ENCODE peak calls at places on chromosomes 11 and 22, in nine cellular contexts. K is HepG2; G is lower lobe of right lung; R is testis; E is neural progenitor cell; S is PC-3; X is pancreas; I is astrocyte; H is CD8-positive, alpha-beta T cell. D is an unnamed sample.

GRCh38 chr22:35317680-35318290 is 18.1 kb downstream of the TOM1 start:
- DNase-seq in K (no peak), G (no peak), R (no peak), E (no peak), S (no peak), X (no peak), I (no peak), H (no peak), D (no peak)

GRCh38 chr22:23700706-23701105 is 9.9 kb downstream of the RGL4 start:
- DNase-seq in K (peak), G (no peak), R (peak), E (no peak), S (no peak), X (no peak), I (peak), H (no peak), D (no peak)

GRCh38 chr11:76237914-76238313 is 31.6 kb upstream of the WNT11 start:
- DNase-seq in K (peak), G (no peak), R (no peak), E (peak), S (peak), X (no peak), I (no peak), H (no peak), D (no peak)

GRCh38 chr22:23007823-23008222 is 62.5 kb upstream of the GNAZ start:
- DNase-seq in K (no peak), G (no peak), R (no peak), E (no peak), S (no peak), X (no peak), I (no peak), H (no peak), D (no peak)

GRCh38 chr11:6315811-6316425 is 4.4 kb downstream of the CAVIN3 start:
- DNase-seq in K (peak), G (peak), R (peak), E (peak), S (peak), X (peak), I (peak), H (peak), D (no peak)

GRCh38 chr11:86678823-86679222 is 6.4 kb upstream of the ME3 start:
- DNase-seq in K (no peak), G (no peak), R (no peak), E (peak), S (no peak), X (no peak), I (peak), H (no peak), D (no peak)

GRCh38 chr11:36478700-36479329 is 31.3 kb downstream of the TRAF6 start:
- DNase-seq in K (peak), G (no peak), R (peak), E (peak), S (peak), X (no peak), I (no peak), H (peak), D (no peak)

GRCh38 chr11:132718711-132719641 is 813.3 kb downstream of the OPCML start:
- DNase-seq in K (no peak), G (no peak), R (peak), E (no peak), S (no peak), X (no peak), I (peak), H (peak), D (no peak)

GRCh38 chr11:132540586-132540985 is 991.7 kb downstream of the OPCML start:
- DNase-seq in K (no peak), G (no peak), R (no peak), E (no peak), S (no peak), X (no peak), I (peak), H (no peak), D (no peak)

GRCh38 chr22:41030891-41031290 is 61.5 kb upstream of the EP300 start:
- DNase-seq in K (no peak), G (no peak), R (no peak), E (no peak), S (no peak), X (no peak), I (peak), H (no peak), D (no peak)

GRCh38 chr22:25765801-25766200 is 23.8 kb downstream of the MYO18B start:
- DNase-seq in K (no peak), G (no peak), R (no peak), E (no peak), S (no peak), X (no peak), I (no peak), H (no peak), D (no peak)
- TF ChIP-seq CTCF in K (no peak), G (no peak), R (no peak), E (no peak), S (no peak), X (no peak), I (no peak), H (no peak), D (no peak)

GRCh38 chr11:125423247-125423849 is 72.7 kb downstream of the FEZ1 start:
- DNase-seq in K (peak), G (no peak), R (no peak), E (no peak), S (peak), X (no peak), I (no peak), H (no peak), D (no peak)
- TF ChIP-seq CTCF in K (peak), G (peak), R (no peak), E (peak), S (peak), X (no peak), I (peak), H (no peak), D (peak)

DNA sequence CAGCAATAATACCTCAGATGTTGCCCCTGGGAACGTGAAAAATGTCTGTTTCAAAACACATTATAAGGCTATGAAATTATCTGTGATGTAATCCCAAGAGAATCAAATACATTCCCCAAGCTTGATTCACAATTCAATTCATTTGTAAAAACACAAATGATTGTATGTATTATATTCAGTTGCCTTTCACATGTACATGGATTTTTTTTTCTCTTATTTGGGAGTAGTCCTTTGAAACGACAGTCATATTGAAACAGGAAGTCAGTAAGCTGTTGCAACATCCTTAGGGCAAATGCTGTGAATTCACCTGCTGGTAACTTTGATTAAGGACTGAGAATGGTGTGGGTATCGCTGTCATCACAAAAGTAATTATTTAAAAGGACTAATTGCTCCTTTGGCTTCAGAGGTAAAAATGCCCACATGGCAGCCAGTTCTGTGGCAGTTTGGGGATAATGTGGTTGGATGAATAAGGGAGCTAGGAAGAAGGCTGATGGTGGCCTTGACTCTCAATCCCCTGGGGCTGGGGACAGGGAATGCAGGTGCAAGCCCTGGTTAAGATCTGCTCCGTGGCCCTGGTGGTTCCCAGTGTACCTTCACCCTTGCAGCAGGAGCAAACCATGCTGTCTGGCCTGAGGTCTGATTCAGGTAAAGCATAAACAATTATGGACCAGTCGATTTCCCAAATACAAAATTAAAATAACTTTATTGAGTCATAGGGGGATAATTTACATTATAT is 13.3 kb downstream of the EHF start:
- DNase-seq in K (peak), G (no peak), R (no peak), E (no peak), S (peak), X (no peak), I (no peak), H (no peak), D (no peak)
- TF ChIP-seq CTCF in K (peak), G (no peak), R (no peak), E (no peak), S (no peak), X (no peak), I (no peak), H (no peak), D (no peak)

GRCh38 chr22:33796494-33796893 is 123.8 kb downstream of the LARGE1 start:
- DNase-seq in K (no peak), G (no peak), R (no peak), E (no peak), S (no peak), X (no peak), I (no peak), H (no peak), D (no peak)
- TF ChIP-seq CTCF in K (no peak), G (no peak), R (no peak), E (peak), S (no peak), X (no peak), I (no peak), H (no peak), D (no peak)

D was measured in osteocyte.